ENCODE peak calls at places on chromosomes 6 and 20, in seven cellular contexts. N is tibial nerve, Y is A549, V is MM.1S, Q is astrocyte, W is HFFc6, J is endothelial cell. F is an unnamed sample.

GRCh38 chr6:150391414-150391813 is 22.6 kb downstream of the IYD start:
- DNase-seq in N (no peak), Y (no peak), V (no peak), Q (no peak), W (no peak), J (no peak), F (no peak)

GRCh38 chr6:16179970-16180431 is 51.1 kb downstream of the MYLIP start:
- DNase-seq in N (no peak), Y (no peak), V (no peak), Q (no peak), W (no peak), J (no peak), F (peak)

GRCh38 chr6:12012231-12012565 is at the start of gene HIVEP1:
- DNase-seq in N (no peak), Y (no peak), V (peak), Q (no peak), W (no peak), J (peak), F (no peak)

GRCh38 chr6:153210083-153210482 is 79.0 kb upstream of the RGS17 start:
- DNase-seq in N (no peak), Y (no peak), V (peak), Q (peak), W (peak), J (no peak), F (no peak)

GRCh38 chr6:137846772-137847313 is 20.2 kb upstream of the TNFAIP3 start:
- DNase-seq in N (no peak), Y (no peak), V (no peak), Q (no peak), W (no peak), J (no peak), F (peak)

GRCh38 chr6:136922680-136922996 is 537 bp downstream of the SLC35D3 start:
- DNase-seq in N (no peak), Y (peak), V (no peak), Q (no peak), W (no peak), J (no peak), F (peak)

GRCh38 chr6:134535831-134536230 is 217.9 kb upstream of the SGK1 start:
- DNase-seq in N (no peak), Y (no peak), V (no peak), Q (no peak), W (no peak), J (no peak), F (no peak)

GRCh38 chr6:15296735-15297134 is 50.9 kb downstream of the JARID2 start:
- DNase-seq in N (no peak), Y (no peak), V (peak), Q (no peak), W (no peak), J (no peak), F (peak)

GRCh38 chr6:27168586-27169443 is 78.7 kb upstream of the PRSS16 start:
- DNase-seq in N (no peak), Y (no peak), V (no peak), Q (peak), W (peak), J (no peak), F (no peak)

GRCh38 chr6:30744054-30744805 is at the start of gene IER3:
- DNase-seq in N (peak), Y (no peak), V (peak), Q (peak), W (peak), J (peak), F (peak)

GRCh38 chr6:104365835-104366234 is 493.9 kb downstream of the HACE1 start:
- DNase-seq in N (no peak), Y (no peak), V (no peak), Q (no peak), W (no peak), J (no peak), F (no peak)

GRCh38 chr20:34075647-34076046 is 36.4 kb downstream of the EIF2S2 start:
- DNase-seq in N (no peak), Y (no peak), V (no peak), Q (no peak), W (no peak), J (no peak), F (no peak)

GRCh38 chr6:87698618-87699017 is 3.4 kb downstream of the AKIRIN2 start:
- DNase-seq in N (no peak), Y (no peak), V (peak), Q (no peak), W (no peak), J (no peak), F (no peak)

GRCh38 chr6:125219451-125219942 is 65.9 kb downstream of the TPD52L1 start:
- DNase-seq in N (no peak), Y (no peak), V (no peak), Q (no peak), W (no peak), J (no peak), F (no peak)

GRCh38 chr20:17969884-17970409 is 1.1 kb downstream of the MGME1 start:
- DNase-seq in N (no peak), Y (peak), V (peak), Q (no peak), W (peak), J (peak), F (peak)

GRCh38 chr6:21594427-21595264 is 1.1 kb downstream of the SOX4 start:
- DNase-seq in N (peak), Y (peak), V (peak), Q (peak), W (peak), J (peak), F (peak)

GRCh38 chr20:46557231-46557956 is 6.9 kb upstream of the OCSTAMP start:
- DNase-seq in N (no peak), Y (no peak), V (no peak), Q (no peak), W (peak), J (no peak), F (no peak)

GRCh38 chr20:4661191-4661590 is 60.5 kb upstream of the PRND start:
- DNase-seq in N (no peak), Y (no peak), V (peak), Q (no peak), W (no peak), J (no peak), F (peak)

GRCh38 chr20:24575811-24576210 is 106.4 kb downstream of the SYNDIG1 start:
- DNase-seq in N (no peak), Y (no peak), V (no peak), Q (no peak), W (no peak), J (no peak), F (no peak)

GRCh38 chr6:146123611-146124010 is 94.7 kb downstream of the GRM1 start:
- DNase-seq in N (no peak), Y (no peak), V (no peak), Q (no peak), W (no peak), J (no peak), F (no peak)

GRCh38 chr6:85506441-85507093 is 56.7 kb downstream of the NT5E start:
- DNase-seq in N (no peak), Y (no peak), V (no peak), Q (no peak), W (no peak), J (no peak), F (peak)

GRCh38 chr6:125046107-125046925 is 84.1 kb downstream of the RNF217 start:
- DNase-seq in N (no peak), Y (no peak), V (no peak), Q (no peak), W (peak), J (no peak), F (no peak)

GRCh38 chr6:130848945-130849344 is 21.7 kb downstream of the SMLR1 start:
- DNase-seq in N (no peak), Y (no peak), V (peak), Q (no peak), W (no peak), J (no peak), F (peak)

GRCh38 chr6:39189915-39190544 is 39.2 kb downstream of the KCNK5 start:
- DNase-seq in N (no peak), Y (peak), V (no peak), Q (no peak), W (no peak), J (peak), F (peak)

GRCh38 chr6:142881771-142882170 is 63.2 kb downstream of the HIVEP2 start:
- DNase-seq in N (no peak), Y (no peak), V (no peak), Q (no peak), W (peak), J (no peak), F (no peak)

GRCh38 chr6:27176096-27176495 is 71.4 kb upstream of the PRSS16 start:
- DNase-seq in N (no peak), Y (no peak), V (no peak), Q (peak), W (peak), J (no peak), F (no peak)

GRCh38 chr20:62377615-62378085 is 9.3 kb upstream of the RPS21 start:
- DNase-seq in N (no peak), Y (no peak), V (no peak), Q (no peak), W (no peak), J (no peak), F (no peak)

GRCh38 chr6:57329933-57330332 is 12.5 kb downstream of the PRIM2 start:
- DNase-seq in N (no peak), Y (no peak), V (no peak), Q (no peak), W (no peak), J (no peak), F (no peak)
- TF ChIP-seq CTCF in N (no peak), Y (no peak), V (no peak), Q (no peak), W (no peak), J (no peak), F (no peak)

GRCh38 chr6:49328051-49328450 is 135.0 kb downstream of the MMUT start:
- DNase-seq in N (no peak), Y (no peak), V (no peak), Q (no peak), W (no peak), J (no peak), F (no peak)

GRCh38 chr6:49327005-49327404 is 136.0 kb downstream of the MMUT start:
- DNase-seq in N (no peak), Y (no peak), V (no peak), Q (peak), W (no peak), J (no peak), F (no peak)

GRCh38 chr6:49325901-49326300 is 137.2 kb downstream of the MMUT start:
- DNase-seq in N (no peak), Y (no peak), V (no peak), Q (peak), W (no peak), J (no peak), F (no peak)

GRCh38 chr6:49326337-49326736 is 136.7 kb downstream of the MMUT start:
- DNase-seq in N (no peak), Y (no peak), V (no peak), Q (peak), W (peak), J (no peak), F (no peak)

DNA sequence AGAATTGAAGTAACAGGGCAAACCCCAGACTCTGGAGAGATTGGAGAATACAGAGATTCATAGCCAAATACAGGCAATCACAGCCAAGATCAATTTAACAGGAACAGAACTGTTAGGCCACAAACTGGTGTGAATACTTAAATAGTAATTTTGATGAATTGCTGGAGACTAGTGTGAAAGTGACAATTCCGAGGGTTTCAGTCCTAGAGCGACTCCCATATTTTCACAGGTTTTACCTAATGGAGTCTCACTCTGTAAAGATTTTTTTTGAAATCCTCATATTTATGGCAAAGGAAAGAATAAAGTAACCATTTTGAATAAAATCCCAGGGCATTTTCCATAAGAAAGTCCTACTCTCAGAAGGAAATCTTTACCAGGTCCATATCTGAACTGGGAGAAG is 135.5 kb downstream of the MMUT start:
- DNase-seq in N (no peak), Y (no peak), V (no peak), Q (no peak), W (no peak), J (no peak), F (no peak)
- TF ChIP-seq CTCF in N (no peak), Y (no peak), V (no peak), Q (no peak), W (no peak), J (no peak), F (no peak)

GRCh38 chr20:47950103-47950502 is 164.8 kb upstream of the SULF2 start:
- DNase-seq in N (no peak), Y (no peak), V (no peak), Q (peak), W (no peak), J (no peak), F (no peak)
- TF ChIP-seq CTCF in N (no peak), Y (no peak), V (no peak), Q (no peak), W (no peak), J (no peak), F (no peak)

GRCh38 chr6:23656257-23656731 is 469.7 kb upstream of the NRSN1 start:
- DNase-seq in N (no peak), Y (no peak), V (no peak), Q (peak), W (no peak), J (no peak), F (no peak)

GRCh38 chr6:23656826-23657225 is 469.2 kb upstream of the NRSN1 start:
- DNase-seq in N (no peak), Y (no peak), V (no peak), Q (no peak), W (no peak), J (no peak), F (no peak)

GRCh38 chr6:23661549-23661948 is 464.5 kb upstream of the NRSN1 start:
- DNase-seq in N (no peak), Y (no peak), V (no peak), Q (no peak), W (no peak), J (no peak), F (no peak)

GRCh38 chr6:23655502-23655901 is 470.5 kb upstream of the NRSN1 start:
- DNase-seq in N (no peak), Y (no peak), V (no peak), Q (no peak), W (no peak), J (no peak), F (no peak)

GRCh38 chr6:23659125-23659524 is 466.9 kb upstream of the NRSN1 start:
- DNase-seq in N (no peak), Y (no peak), V (no peak), Q (no peak), W (no peak), J (peak), F (no peak)
- TF ChIP-seq CTCF in N (peak), Y (no peak), V (peak), Q (peak), W (no peak), J (no peak), F (no peak)

GRCh38 chr6:42879372-42880239 is at the start of gene RPL7L1:
- DNase-seq in N (peak), Y (peak), V (peak), Q (peak), W (peak), J (peak), F (peak)
- TF ChIP-seq CTCF in N (no peak), Y (no peak), V (no peak), Q (no peak), W (no peak), J (no peak), F (no peak)

GRCh38 chr20:23267909-23268308 is 82.7 kb upstream of the NXT1 start:
- DNase-seq in N (no peak), Y (no peak), V (no peak), Q (no peak), W (no peak), J (no peak), F (no peak)

GRCh38 chr20:23264545-23264944 is 86.0 kb upstream of the NXT1 start:
- DNase-seq in N (no peak), Y (no peak), V (no peak), Q (no peak), W (no peak), J (no peak), F (no peak)

GRCh38 chr20:23266530-23267398 is 83.8 kb upstream of the NXT1 start:
- DNase-seq in N (no peak), Y (no peak), V (no peak), Q (no peak), W (no peak), J (no peak), F (no peak)

GRCh38 chr20:23268792-23269354 is 81.7 kb upstream of the NXT1 start:
- DNase-seq in N (no peak), Y (no peak), V (no peak), Q (no peak), W (no peak), J (no peak), F (no peak)

DNA sequence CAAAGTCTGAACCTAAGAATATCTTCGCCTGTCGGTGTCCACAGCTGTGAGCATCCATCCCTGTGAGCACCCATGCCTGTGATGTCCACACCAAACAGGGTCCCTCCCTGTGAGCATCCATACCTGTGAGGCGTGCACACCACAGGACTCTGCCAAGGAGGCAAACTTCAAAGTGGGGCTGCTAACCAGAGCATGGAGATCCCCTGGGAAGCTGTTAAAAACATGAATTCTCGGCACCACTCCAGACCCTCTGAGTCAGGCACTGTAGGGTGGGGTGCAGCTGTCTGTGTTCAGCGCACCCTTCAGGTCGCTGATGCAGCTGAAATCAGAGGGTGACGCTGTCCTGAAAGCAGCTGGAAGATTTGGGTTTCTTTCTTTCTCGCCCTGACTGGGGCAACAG is 85.4 kb upstream of the NXT1 start:
- DNase-seq in N (no peak), Y (no peak), V (no peak), Q (no peak), W (no peak), J (no peak), F (no peak)
- TF ChIP-seq CTCF in N (no peak), Y (no peak), V (no peak), Q (no peak), W (no peak), J (no peak), F (no peak)